ENCODE peak calls at places on chromosomes 11 and 22, in five cellular contexts. I is nephron progenitor cell, P is ELR, N is mucosa of descending colon, L is nucleus accumbens. X is an unnamed sample.

GRCh38 chr22:39364646-39365405 is 15.0 kb downstream of the SYNGR1 start:
- DNase-seq in L (no peak), I (no peak), N (no peak), P (peak; percentile 57), X (no peak)

GRCh38 chr11:11070976-11071375 is 213.1 kb upstream of the ZBED5 start:
- DNase-seq in I (no peak), N (no peak), P (no peak), L (no peak), X (no peak)

GRCh38 chr11:1812801-1813200 is 22.0 kb upstream of the SYT8 start:
- DNase-seq in I (no peak), P (no peak), N (no peak), L (no peak), X (no peak)

GRCh38 chr22:44824271-44824670 is 71.9 kb downstream of the ARHGAP8 start:
- DNase-seq in N (peak; percentile 8), I (no peak), L (no peak), P (no peak), X (no peak)

GRCh38 chr11:313787-314547 is at the start of gene IFITM1:
- DNase-seq in I (no peak), N (peak; percentile 74), L (no peak), P (peak; percentile 66), X (no peak)

GRCh38 chr22:42791721-42792452 is 65.2 kb downstream of the ARFGAP3 start:
- DNase-seq in L (no peak), N (no peak), I (no peak), P (no peak), X (no peak)

GRCh38 chr11:110711776-110712642 is at the start of gene ARHGAP20:
- DNase-seq in L (peak; percentile 35), I (peak; percentile 81), P (peak; percentile 45), N (peak; percentile 73), X (peak; percentile 85)

GRCh38 chr11:29482510-29482909 is 534.3 kb downstream of the KCNA4 start:
- DNase-seq in I (peak; percentile 8), P (no peak), N (no peak), L (no peak), X (no peak)

GRCh38 chr11:128908391-128909246 is 17.5 kb downstream of the KCNJ5 start:
- DNase-seq in L (no peak), P (peak; percentile 84), I (no peak), N (peak; percentile 82), X (no peak)

GRCh38 chr22:24592846-24593809 is at the start of gene LRRC75B:
- DNase-seq in L (peak; percentile 75), I (peak; percentile 89), P (peak; percentile 90), N (peak; percentile 91), X (peak; percentile 90)

GRCh38 chr11:120198403-120198786 is 12.4 kb upstream of the OAF start:
- DNase-seq in N (no peak), I (no peak), P (no peak), L (no peak), X (no peak)

GRCh38 chr11:30583505-30584280 is 2.5 kb downstream of the MPPED2 start:
- DNase-seq in N (peak; percentile 36), I (peak; percentile 32), P (no peak), L (no peak), X (no peak)

GRCh38 chr22:35258144-35258988 is 1.1 kb downstream of the HMGXB4 start:
- DNase-seq in P (peak; percentile 46), N (no peak), I (peak; percentile 49), L (peak; percentile 35), X (peak; percentile 45)

GRCh38 chr11:129861702-129862107 is 33.7 kb downstream of the NFRKB start:
- DNase-seq in P (peak; percentile 96), L (no peak), I (peak; percentile 27), N (no peak), X (peak; percentile 25)

GRCh38 chr22:23580586-23581251 is 629 bp upstream of the IGLL1 start:
- DNase-seq in P (no peak), I (no peak), L (no peak), N (no peak), X (no peak)

GRCh38 chr11:70544774-70545625 is 146.7 kb downstream of the CTTN start:
- DNase-seq in N (no peak), P (no peak), I (no peak), L (peak; percentile 13), X (no peak)

GRCh38 chr11:9089061-9089460 is 2.3 kb downstream of the SCUBE2 start:
- DNase-seq in N (peak; percentile 75), I (no peak), L (no peak), P (no peak), X (no peak)

GRCh38 chr11:72609045-72609444 is 65.2 kb downstream of the PDE2A start:
- DNase-seq in L (no peak), N (no peak), P (peak; percentile 48), I (no peak), X (peak; percentile 44)

GRCh38 chr11:933002-933820 is 7.5 kb downstream of the AP2A2 start:
- DNase-seq in I (no peak), P (no peak), N (no peak), L (no peak), X (no peak)

GRCh38 chr22:39146256-39147101 is 6.0 kb downstream of the CBX7 start:
- DNase-seq in L (no peak), I (no peak), N (no peak), P (no peak), X (no peak)

GRCh38 chr22:50243704-50244419 is 961 bp downstream of the TUBGCP6 start:
- DNase-seq in I (no peak), L (no peak), P (no peak), N (no peak), X (no peak)

GRCh38 chr22:38068641-38069371 is 11.6 kb downstream of the PICK1 start:
- DNase-seq in I (no peak), P (no peak), L (no peak), N (no peak), X (no peak)

GRCh38 chr22:26681395-26681821 is 24.0 kb downstream of the MIAT start:
- DNase-seq in P (peak; percentile 68), I (peak; percentile 53), L (no peak), N (no peak), X (no peak)

GRCh38 chr11:10303558-10304363 is 1.1 kb upstream of the ADM start:
- DNase-seq in P (peak; percentile 90), N (peak; percentile 76), L (peak; percentile 26), I (peak; percentile 22), X (no peak)